ENCODE peak calls at places on chromosomes 2 and 18, in four cellular contexts. U is activated CD4-positive, alpha-beta T cell treated with anti-CD3 and anti-CD28 coated beads, Interleukin-2, amount 50 U/mL, for 1 hour; Q is AG10803; I is EL. D is an unnamed sample.

GRCh38 chr2:197327776-197328169 is 17.2 kb upstream of the ANKRD44 start:
- DNase-seq in U (no peak), Q (no peak), I (no peak), D (no peak)

GRCh38 chr18:11995445-11996189 is 14.3 kb downstream of the IMPA2 start:
- DNase-seq in U (peak), Q (peak), I (peak), D (peak)

GRCh38 chr18:13137041-13137938 is 81.3 kb upstream of the LDLRAD4 start:
- DNase-seq in U (peak), Q (no peak), I (peak), D (no peak)

GRCh38 chr2:169095631-169096105 is 26.3 kb downstream of the DHRS9 start:
- DNase-seq in U (no peak), Q (peak), I (peak), D (peak)

GRCh38 chr2:46528880-46529279 is 49.5 kb downstream of the TMEM247 start:
- DNase-seq in U (no peak), Q (no peak), I (no peak), D (no peak)

GRCh38 chr2:217981084-217981730 is 21.6 kb downstream of the TNS1 start:
- DNase-seq in U (no peak), Q (no peak), I (no peak), D (no peak)

GRCh38 chr2:21740529-21740928 is 616.8 kb downstream of the TDRD15 start:
- DNase-seq in U (no peak), Q (no peak), I (peak), D (no peak)

GRCh38 chr18:29501952-29502351 is 1325.0 kb upstream of the CDH2 start:
- DNase-seq in U (no peak), Q (peak), I (peak), D (no peak)

GRCh38 chr2:203532957-203533695 is 2.0 kb downstream of the RAPH1 start:
- DNase-seq in U (no peak), Q (peak), I (peak), D (no peak)

GRCh38 chr2:50448556-50448955 is 583.4 kb downstream of the NRXN1 start:
- DNase-seq in U (no peak), Q (no peak), I (no peak), D (no peak)

GRCh38 chr2:118845005-118845842 is 2.2 kb downstream of the EN1 start:
- DNase-seq in U (no peak), Q (no peak), I (no peak), D (no peak)

GRCh38 chr2:50535971-50536759 is 495.8 kb downstream of the NRXN1 start:
- DNase-seq in U (no peak), Q (no peak), I (peak), D (peak)

GRCh38 chr2:202376460-202377307 is 557 bp downstream of the BMPR2 start:
- DNase-seq in U (peak), Q (peak), I (peak), D (no peak)

GRCh38 chr2:68908392-68908970 is 37.3 kb upstream of the BMP10 start:
- DNase-seq in U (peak), Q (peak), I (peak), D (peak)

GRCh38 chr2:234989183-234989701 is 37.4 kb downstream of the SH3BP4 start:
- DNase-seq in U (no peak), Q (no peak), I (no peak), D (no peak)

GRCh38 chr2:7180641-7181370 is 263.6 kb downstream of the RNF144A start:
- DNase-seq in U (no peak), Q (peak), I (no peak), D (no peak)

GRCh38 chr2:207937818-207938217 is 87.5 kb downstream of the PLEKHM3 start:
- DNase-seq in U (no peak), Q (peak), I (no peak), D (no peak)

GRCh38 chr2:56217106-56217505 is 33.3 kb downstream of the CCDC85A start:
- DNase-seq in U (no peak), Q (no peak), I (no peak), D (no peak)

GRCh38 chr2:8319219-8319618 is 362.6 kb upstream of the ID2 start:
- DNase-seq in U (no peak), Q (no peak), I (no peak), D (no peak)

GRCh38 chr2:54476852-54477251 is 20.7 kb downstream of the SPTBN1 start:
- DNase-seq in U (no peak), Q (no peak), I (no peak), D (no peak)

GRCh38 chr2:29009711-29010677 is 28.9 kb downstream of the TOGARAM2 start:
- DNase-seq in U (no peak), Q (no peak), I (no peak), D (no peak)

GRCh38 chr18:11860594-11861450 is 9.6 kb downstream of the CHMP1B start:
- DNase-seq in U (no peak), Q (no peak), I (no peak), D (no peak)

GRCh38 chr2:69033427-69034095 is 20.6 kb downstream of the ANTXR1 start:
- DNase-seq in U (no peak), Q (peak), I (no peak), D (no peak)

GRCh38 chr2:241689306-241689705 is 2.7 kb upstream of the DTYMK start:
- DNase-seq in U (peak), Q (no peak), I (no peak), D (no peak)

GRCh38 chr2:160281213-160281612 is 81.1 kb upstream of the ITGB6 start:
- DNase-seq in U (no peak), Q (no peak), I (no peak), D (no peak)

GRCh38 chr2:207558106-207558505 is 28.3 kb downstream of the CREB1 start:
- DNase-seq in U (no peak), Q (peak), I (peak), D (no peak)

GRCh38 chr18:63686871-63687270 is 15.9 kb upstream of the SERPINB11 start:
- DNase-seq in U (no peak), Q (peak), I (no peak), D (no peak)

GRCh38 chr2:240912878-240913809 is 7.0 kb downstream of the CROCC2 start:
- DNase-seq in U (no peak), Q (no peak), I (no peak), D (no peak)

GRCh38 chr18:36460324-36460850 is 162.9 kb downstream of the FHOD3 start:
- DNase-seq in U (no peak), Q (no peak), I (no peak), D (no peak)

GRCh38 chr2:195533771-195534642 is 123.0 kb upstream of the SLC39A10 start:
- DNase-seq in U (peak), Q (peak), I (peak), D (peak)

D was measured in HCT116.